ENCODE peak calls at places on chromosomes 1 and 21, in five cellular contexts. One of them, this sample, is unnamed.

GRCh38 chr1:68104155-68104554 is 53.7 kb upstream of the DIRAS3 start:
- DNase-seq in GM12878: no peak
- DNase-seq in K562: no peak
- DNase-seq in A549: no peak
- DNase-seq in HepG2: no peak
- DNase-seq in this sample: peak; percentile 94

GRCh38 chr1:153960206-153960605 is 1.8 kb upstream of the CRTC2 start:
- DNase-seq in GM12878: no peak
- DNase-seq in K562: no peak
- DNase-seq in A549: no peak
- DNase-seq in HepG2: no peak
- DNase-seq in this sample: no peak

GRCh38 chr1:8851060-8851459 is 27.4 kb downstream of the ENO1 start:
- DNase-seq in K562: no peak
- DNase-seq in A549: no peak
- DNase-seq in GM12878: no peak
- DNase-seq in HepG2: no peak
- DNase-seq in this sample: no peak

GRCh38 chr1:185262151-185262550 is 54.9 kb downstream of the IVNS1ABP start:
- DNase-seq in HepG2: no peak
- DNase-seq in K562: no peak
- DNase-seq in GM12878: no peak
- DNase-seq in A549: no peak
- DNase-seq in this sample: no peak

GRCh38 chr1:14866841-14867626 is 268.5 kb downstream of the KAZN start:
- DNase-seq in GM12878: no peak
- DNase-seq in HepG2: no peak
- DNase-seq in K562: no peak
- DNase-seq in A549: no peak
- DNase-seq in this sample: no peak

GRCh38 chr1:81242103-81242502 is 558.6 kb upstream of the ADGRL2 start:
- DNase-seq in GM12878: no peak
- DNase-seq in K562: no peak
- DNase-seq in A549: no peak
- DNase-seq in HepG2: no peak
- DNase-seq in this sample: no peak

GRCh38 chr1:5369223-5369622 is 623.0 kb downstream of the NPHP4 start:
- DNase-seq in A549: no peak
- DNase-seq in HepG2: no peak
- DNase-seq in K562: no peak
- DNase-seq in GM12878: no peak
- DNase-seq in this sample: no peak

GRCh38 chr1:224212618-224213037 is 29.6 kb downstream of the DEGS1 start:
- DNase-seq in HepG2: no peak
- DNase-seq in K562: no peak
- DNase-seq in GM12878: no peak
- DNase-seq in A549: no peak
- DNase-seq in this sample: no peak

GRCh38 chr1:163071381-163072255 is 2.5 kb downstream of the RGS4 start:
- DNase-seq in A549: peak; percentile 56
- DNase-seq in HepG2: peak; percentile 30
- DNase-seq in GM12878: no peak
- DNase-seq in K562: peak; percentile 54
- DNase-seq in this sample: peak; percentile 91

GRCh38 chr1:109370712-109371270 is 26.9 kb downstream of the SORT1 start:
- DNase-seq in GM12878: no peak
- DNase-seq in K562: no peak
- DNase-seq in A549: no peak
- DNase-seq in HepG2: peak; percentile 84
- DNase-seq in this sample: peak; percentile 97

GRCh38 chr1:209168204-209168603 is 415.3 kb upstream of the CAMK1G start:
- DNase-seq in A549: no peak
- DNase-seq in K562: no peak
- DNase-seq in GM12878: no peak
- DNase-seq in HepG2: no peak
- DNase-seq in this sample: no peak

GRCh38 chr1:42128984-42129383 is 24.2 kb upstream of the GUCA2B start:
- DNase-seq in A549: no peak
- DNase-seq in HepG2: no peak
- DNase-seq in GM12878: no peak
- DNase-seq in K562: no peak
- DNase-seq in this sample: no peak

GRCh38 chr1:209886219-209886536 is 51.8 kb upstream of the SYT14 start:
- DNase-seq in A549: no peak
- DNase-seq in K562: no peak
- DNase-seq in GM12878: no peak
- DNase-seq in HepG2: no peak
- DNase-seq in this sample: no peak

GRCh38 chr1:169427081-169427611 is at the start of gene CCDC181:
- DNase-seq in A549: peak; percentile 23
- DNase-seq in K562: no peak
- DNase-seq in HepG2: peak; percentile 3
- DNase-seq in GM12878: peak; percentile 8
- DNase-seq in this sample: peak; percentile 33

GRCh38 chr1:6330410-6330827 is 63.1 kb downstream of the ACOT7 start:
- DNase-seq in GM12878: no peak
- DNase-seq in A549: no peak
- DNase-seq in K562: no peak
- DNase-seq in HepG2: no peak
- DNase-seq in this sample: peak; percentile 82

GRCh38 chr1:167995038-167995437 is 58.2 kb upstream of the MPC2 start:
- DNase-seq in A549: no peak
- DNase-seq in K562: no peak
- DNase-seq in HepG2: no peak
- DNase-seq in GM12878: no peak
- DNase-seq in this sample: peak; percentile 52

GRCh38 chr1:230917284-230918135 is 49.2 kb upstream of the C1orf198 start:
- DNase-seq in K562: peak; percentile 73
- DNase-seq in A549: peak; percentile 83
- DNase-seq in HepG2: peak; percentile 80
- DNase-seq in GM12878: peak; percentile 17
- DNase-seq in this sample: peak; percentile 67

GRCh38 chr1:24075946-24076345 is 36.0 kb downstream of the MYOM3 start:
- DNase-seq in HepG2: no peak
- DNase-seq in A549: no peak
- DNase-seq in K562: no peak
- DNase-seq in GM12878: no peak
- DNase-seq in this sample: no peak

GRCh38 chr1:22330092-22330762 is 121.4 kb upstream of the ZBTB40 start:
- DNase-seq in GM12878: no peak
- DNase-seq in K562: no peak
- DNase-seq in A549: no peak
- DNase-seq in HepG2: no peak
- DNase-seq in this sample: no peak

GRCh38 chr1:59638172-59638800 is 176.5 kb upstream of the HOOK1 start:
- DNase-seq in GM12878: no peak
- DNase-seq in A549: peak; percentile 12
- DNase-seq in HepG2: peak; percentile 81
- DNase-seq in K562: no peak
- DNase-seq in this sample: peak; percentile 80

GRCh38 chr1:21661886-21662285 is 7.3 kb downstream of the RAP1GAP start:
- DNase-seq in K562: no peak
- DNase-seq in HepG2: no peak
- DNase-seq in GM12878: no peak
- DNase-seq in A549: no peak
- DNase-seq in this sample: no peak

GRCh38 chr21:45199201-45199600 is 88.5 kb downstream of the POFUT2 start:
- DNase-seq in GM12878: no peak
- DNase-seq in K562: no peak
- DNase-seq in HepG2: no peak
- DNase-seq in A549: no peak
- DNase-seq in this sample: no peak

GRCh38 chr1:242205622-242206489 is 207.0 kb upstream of the MAP1LC3C start:
- DNase-seq in K562: no peak
- DNase-seq in A549: no peak
- DNase-seq in GM12878: no peak
- DNase-seq in HepG2: no peak
- DNase-seq in this sample: no peak

GRCh38 chr1:211750599-211750998 is 75.2 kb upstream of the NEK2 start:
- DNase-seq in HepG2: no peak
- DNase-seq in K562: no peak
- DNase-seq in A549: no peak
- DNase-seq in GM12878: no peak
- DNase-seq in this sample: no peak

GRCh38 chr1:205375816-205376545 is 19.3 kb upstream of the KLHDC8A start:
- DNase-seq in GM12878: no peak
- DNase-seq in A549: peak; percentile 54
- DNase-seq in K562: no peak
- DNase-seq in HepG2: peak; percentile 33
- DNase-seq in this sample: peak; percentile 68

GRCh38 chr1:115893545-115893944 is 52.6 kb upstream of the NHLH2 start:
- DNase-seq in HepG2: no peak
- DNase-seq in GM12878: no peak
- DNase-seq in A549: no peak
- DNase-seq in K562: no peak
- DNase-seq in this sample: no peak
- TF ChIP-seq CEBPB in HepG2: no peak
- TF ChIP-seq CEBPB in GM12878: no peak
- TF ChIP-seq CEBPB in A549: no peak
- TF ChIP-seq CEBPB in K562: no peak
- TF ChIP-seq CEBPB in this sample: no peak

GRCh38 chr1:94048413-94049164 is 72.4 kb downstream of the ABCA4 start:
- DNase-seq in K562: no peak
- DNase-seq in HepG2: peak; percentile 75
- DNase-seq in A549: no peak
- DNase-seq in GM12878: no peak
- DNase-seq in this sample: no peak
- TF ChIP-seq BHLHE40 in K562: no peak
- TF ChIP-seq BHLHE40 in HepG2: no peak
- TF ChIP-seq BHLHE40 in A549: no peak
- TF ChIP-seq BHLHE40 in GM12878: no peak
- TF ChIP-seq BHLHE40 in this sample: no peak

GRCh38 chr1:28604411-28604810 is 12.3 kb downstream of the RAB42 start:
- DNase-seq in A549: no peak
- DNase-seq in HepG2: no peak
- DNase-seq in K562: no peak
- DNase-seq in GM12878: no peak
- DNase-seq in this sample: no peak
- TF ChIP-seq CEBPB in A549: no peak
- TF ChIP-seq CEBPB in HepG2: no peak
- TF ChIP-seq CEBPB in K562: no peak
- TF ChIP-seq CEBPB in GM12878: no peak
- TF ChIP-seq CEBPB in this sample: no peak

GRCh38 chr1:160865316-160865715 is 2.6 kb upstream of the CD244 start:
- DNase-seq in A549: no peak
- DNase-seq in GM12878: no peak
- DNase-seq in HepG2: no peak
- DNase-seq in K562: no peak
- DNase-seq in this sample: no peak

GRCh38 chr1:160862151-160863061 is at the start of gene CD244:
- DNase-seq in K562: no peak
- DNase-seq in HepG2: no peak
- DNase-seq in GM12878: peak; percentile 71
- DNase-seq in A549: no peak
- DNase-seq in this sample: no peak

GRCh38 chr1:160866001-160866704 is 3.5 kb upstream of the CD244 start:
- DNase-seq in HepG2: peak; percentile 20
- DNase-seq in A549: no peak
- DNase-seq in K562: no peak
- DNase-seq in GM12878: no peak
- DNase-seq in this sample: no peak

GRCh38 chr1:160864173-160864572 is 1.5 kb upstream of the CD244 start:
- DNase-seq in A549: no peak
- DNase-seq in HepG2: no peak
- DNase-seq in K562: no peak
- DNase-seq in GM12878: no peak
- DNase-seq in this sample: no peak

DNA sequence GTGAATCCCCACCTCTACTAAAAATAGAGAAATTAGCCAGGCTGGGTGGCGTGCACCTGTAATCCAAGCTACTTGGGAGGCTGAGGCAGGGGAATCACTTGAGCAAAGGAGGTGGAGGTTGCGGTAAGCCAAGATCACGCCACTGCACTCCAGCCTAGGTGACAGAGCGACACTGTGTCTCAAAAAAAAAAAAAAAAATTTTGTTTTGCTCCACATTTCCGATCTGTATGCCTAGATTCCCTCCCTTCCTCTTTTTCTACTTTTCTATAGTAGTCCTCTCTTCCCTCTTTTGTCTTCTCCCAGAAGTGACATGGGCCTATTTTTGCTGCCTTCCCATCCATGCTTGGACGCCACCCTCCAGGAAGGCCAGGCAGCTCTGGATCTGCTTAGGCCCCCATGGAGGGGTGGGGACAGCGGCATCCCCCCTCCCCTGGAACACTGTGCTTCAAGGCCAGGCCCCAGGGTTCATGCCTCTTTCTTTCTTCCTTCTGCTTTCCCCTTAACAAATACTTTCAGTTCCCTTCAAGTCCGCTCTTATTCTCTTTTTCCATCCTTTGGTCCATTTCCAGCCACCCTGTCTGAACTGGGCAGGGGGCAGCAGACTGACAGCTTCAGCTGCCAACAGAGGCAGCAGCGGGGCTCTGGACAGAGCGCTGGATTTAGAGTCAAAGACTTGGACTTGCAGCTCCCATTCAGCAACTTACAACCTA is 890 bp upstream of the CD244 start:
- DNase-seq in K562: no peak
- DNase-seq in A549: no peak
- DNase-seq in GM12878: no peak
- DNase-seq in HepG2: no peak
- DNase-seq in this sample: no peak
- TF ChIP-seq BHLHE40 in K562: no peak
- TF ChIP-seq BHLHE40 in A549: no peak
- TF ChIP-seq BHLHE40 in GM12878: no peak
- TF ChIP-seq BHLHE40 in HepG2: no peak
- TF ChIP-seq BHLHE40 in this sample: no peak

This sample was measured in IMR-90.